ENCODE peak calls at places on chromosomes 3 and 15, in five cellular contexts. S, T, A, Z and E are unnamed samples.

GRCh38 chr3:167863811-167864558 is 128.5 kb downstream of the SERPINI1 start:
- DNase-seq in S (no peak), T (no peak), A (no peak), Z (no peak), E (no peak)

GRCh38 chr3:116065496-116065895 is 379.8 kb downstream of the LSAMP start:
- DNase-seq in S (no peak), T (no peak), A (no peak), Z (no peak), E (no peak)

GRCh38 chr3:132817646-132818177 is 95.5 kb upstream of the NPHP3 start:
- DNase-seq in S (no peak), T (no peak), A (no peak), Z (no peak), E (no peak)

GRCh38 chr3:127206154-127206553 is 13.2 kb downstream of the PRR23E start:
- DNase-seq in S (no peak), T (no peak), A (no peak), Z (no peak), E (no peak)

GRCh38 chr3:37321260-37321852 is 147.0 kb upstream of the LRRFIP2 start:
- DNase-seq in S (no peak), T (no peak), A (no peak), Z (no peak), E (no peak)

GRCh38 chr3:123244128-123244527 is 42.4 kb downstream of the SEC22A start:
- DNase-seq in S (no peak), T (peak), A (no peak), Z (no peak), E (no peak)

GRCh38 chr15:63402498-63403253 is 21.0 kb upstream of the CA12 start:
- DNase-seq in S (no peak), T (no peak), A (no peak), Z (no peak), E (no peak)

GRCh38 chr3:50594253-50594785 is 17.3 kb downstream of the CISH start:
- DNase-seq in S (no peak), T (no peak), A (no peak), Z (no peak), E (no peak)

GRCh38 chr15:84598250-84598649 is 2.6 kb upstream of the ZSCAN2 start:
- DNase-seq in S (no peak), T (peak), A (no peak), Z (no peak), E (no peak)

GRCh38 chr15:54089776-54090175 is 111.5 kb downstream of the UNC13C start:
- DNase-seq in S (no peak), T (no peak), A (no peak), Z (no peak), E (no peak)

GRCh38 chr15:34760909-34761308 is 6.1 kb upstream of the GJD2 start:
- DNase-seq in S (no peak), T (no peak), A (no peak), Z (no peak), E (no peak)

GRCh38 chr15:69200773-69201745 is 40.6 kb downstream of the GLCE start:
- DNase-seq in S (no peak), T (no peak), A (no peak), Z (no peak), E (no peak)

GRCh38 chr15:76866716-76867321 is 38.3 kb downstream of the SCAPER start:
- DNase-seq in S (peak), T (no peak), A (no peak), Z (no peak), E (no peak)

GRCh38 chr3:196274585-196274984 is 12.9 kb downstream of the PCYT1A start:
- DNase-seq in S (no peak), T (no peak), A (no peak), Z (peak), E (no peak)

GRCh38 chr3:24343084-24343783 is 151.4 kb downstream of the THRB start:
- DNase-seq in S (no peak), T (no peak), A (no peak), Z (no peak), E (no peak)

GRCh38 chr3:110420158-110420641 is 651.4 kb upstream of the NECTIN3 start:
- DNase-seq in S (peak), T (no peak), A (no peak), Z (no peak), E (no peak)

GRCh38 chr15:75058127-75058905 is 34.9 kb downstream of the PPCDC start:
- DNase-seq in S (no peak), T (peak), A (no peak), Z (no peak), E (no peak)

GRCh38 chr3:47006145-47006651 is 26.7 kb downstream of the NBEAL2 start:
- DNase-seq in S (no peak), T (peak), A (no peak), Z (no peak), E (no peak)

GRCh38 chr3:94115482-94115881 is 52.6 kb downstream of the NSUN3 start:
- DNase-seq in S (no peak), T (no peak), A (no peak), Z (no peak), E (no peak)